ENCODE peak calls at places on chromosomes 16 and 17, in nine cellular contexts. One of them, this sample, is unnamed.

GRCh38 chr16:89600956-89601355 is 12.5 kb upstream of the DPEP1 start:
- DNase-seq in posterior cingulate gyrus: no peak
- DNase-seq in T-cell: no peak
- DNase-seq in stimulated activated CD4-positive, alpha-beta T cell treated with anti-CD3 and anti-CD28 coated beads, Interleukin-1b, Interleukin-23, amount 100 ng/mL, for 1 hour: no peak
- DNase-seq in NCI-H2081: no peak
- DNase-seq in HuH-7.5: no peak
- DNase-seq in activated T-helper 1 cell treated with anti-CD3 and anti-CD28 coated beads, Interleukin-12 subunit alpha, Interleukin-12 subunit beta, Interleukin-2, Interleukin-4 antibody, amounts not matched to agents 30 ng/mL and 10 ng/mL and 1 ng/mL, durations not matched to agents 14 hours and 24 hours and 36 hours: no peak
- DNase-seq in GM04503: no peak
- DNase-seq in naive thymus-derived CD4-positive, alpha-beta T cell: no peak
- DNase-seq in this sample: no peak

GRCh38 chr17:13557077-13557476 is 44.7 kb downstream of the HS3ST3A1 start:
- DNase-seq in NCI-H2081: no peak
- DNase-seq in posterior cingulate gyrus: no peak
- DNase-seq in stimulated activated CD4-positive, alpha-beta T cell treated with anti-CD3 and anti-CD28 coated beads, Interleukin-1b, Interleukin-23, amount 100 ng/mL, for 1 hour: no peak
- DNase-seq in HuH-7.5: no peak
- DNase-seq in T-cell: no peak
- DNase-seq in GM04503: no peak
- DNase-seq in activated T-helper 1 cell treated with anti-CD3 and anti-CD28 coated beads, Interleukin-12 subunit alpha, Interleukin-12 subunit beta, Interleukin-2, Interleukin-4 antibody, amounts not matched to agents 30 ng/mL and 10 ng/mL and 1 ng/mL, durations not matched to agents 14 hours and 24 hours and 36 hours: no peak
- DNase-seq in naive thymus-derived CD4-positive, alpha-beta T cell: no peak
- DNase-seq in this sample: no peak

GRCh38 chr16:10683160-10683559 is 11.6 kb downstream of the TEKT5 start:
- DNase-seq in naive thymus-derived CD4-positive, alpha-beta T cell: no peak
- DNase-seq in NCI-H2081: no peak
- DNase-seq in stimulated activated CD4-positive, alpha-beta T cell treated with anti-CD3 and anti-CD28 coated beads, Interleukin-1b, Interleukin-23, amount 100 ng/mL, for 1 hour: no peak
- DNase-seq in activated T-helper 1 cell treated with anti-CD3 and anti-CD28 coated beads, Interleukin-12 subunit alpha, Interleukin-12 subunit beta, Interleukin-2, Interleukin-4 antibody, amounts not matched to agents 30 ng/mL and 10 ng/mL and 1 ng/mL, durations not matched to agents 14 hours and 24 hours and 36 hours: no peak
- DNase-seq in HuH-7.5: no peak
- DNase-seq in posterior cingulate gyrus: no peak
- DNase-seq in GM04503: no peak
- DNase-seq in T-cell: no peak
- DNase-seq in this sample: no peak

GRCh38 chr17:7014995-7015586 is 2.7 kb downstream of the RNASEK start:
- DNase-seq in naive thymus-derived CD4-positive, alpha-beta T cell: peak
- DNase-seq in posterior cingulate gyrus: peak
- DNase-seq in HuH-7.5: peak
- DNase-seq in NCI-H2081: no peak
- DNase-seq in stimulated activated CD4-positive, alpha-beta T cell treated with anti-CD3 and anti-CD28 coated beads, Interleukin-1b, Interleukin-23, amount 100 ng/mL, for 1 hour: peak
- DNase-seq in GM04503: no peak
- DNase-seq in activated T-helper 1 cell treated with anti-CD3 and anti-CD28 coated beads, Interleukin-12 subunit alpha, Interleukin-12 subunit beta, Interleukin-2, Interleukin-4 antibody, amounts not matched to agents 30 ng/mL and 10 ng/mL and 1 ng/mL, durations not matched to agents 14 hours and 24 hours and 36 hours: peak
- DNase-seq in T-cell: peak
- DNase-seq in this sample: peak

GRCh38 chr17:78671607-78672404 is 94.6 kb upstream of the DNAH17 start:
- DNase-seq in T-cell: no peak
- DNase-seq in stimulated activated CD4-positive, alpha-beta T cell treated with anti-CD3 and anti-CD28 coated beads, Interleukin-1b, Interleukin-23, amount 100 ng/mL, for 1 hour: no peak
- DNase-seq in posterior cingulate gyrus: no peak
- DNase-seq in activated T-helper 1 cell treated with anti-CD3 and anti-CD28 coated beads, Interleukin-12 subunit alpha, Interleukin-12 subunit beta, Interleukin-2, Interleukin-4 antibody, amounts not matched to agents 30 ng/mL and 10 ng/mL and 1 ng/mL, durations not matched to agents 14 hours and 24 hours and 36 hours: no peak
- DNase-seq in naive thymus-derived CD4-positive, alpha-beta T cell: no peak
- DNase-seq in GM04503: no peak
- DNase-seq in NCI-H2081: no peak
- DNase-seq in HuH-7.5: no peak
- DNase-seq in this sample: no peak

GRCh38 chr16:66508261-66508913 is 41.5 kb downstream of the TK2 start:
- DNase-seq in activated T-helper 1 cell treated with anti-CD3 and anti-CD28 coated beads, Interleukin-12 subunit alpha, Interleukin-12 subunit beta, Interleukin-2, Interleukin-4 antibody, amounts not matched to agents 30 ng/mL and 10 ng/mL and 1 ng/mL, durations not matched to agents 14 hours and 24 hours and 36 hours: no peak
- DNase-seq in T-cell: no peak
- DNase-seq in posterior cingulate gyrus: no peak
- DNase-seq in stimulated activated CD4-positive, alpha-beta T cell treated with anti-CD3 and anti-CD28 coated beads, Interleukin-1b, Interleukin-23, amount 100 ng/mL, for 1 hour: no peak
- DNase-seq in HuH-7.5: no peak
- DNase-seq in GM04503: no peak
- DNase-seq in NCI-H2081: no peak
- DNase-seq in naive thymus-derived CD4-positive, alpha-beta T cell: no peak
- DNase-seq in this sample: no peak

GRCh38 chr16:14286381-14287230 is 215.5 kb downstream of the MRTFB start:
- DNase-seq in posterior cingulate gyrus: peak
- DNase-seq in HuH-7.5: no peak
- DNase-seq in activated T-helper 1 cell treated with anti-CD3 and anti-CD28 coated beads, Interleukin-12 subunit alpha, Interleukin-12 subunit beta, Interleukin-2, Interleukin-4 antibody, amounts not matched to agents 30 ng/mL and 10 ng/mL and 1 ng/mL, durations not matched to agents 14 hours and 24 hours and 36 hours: peak
- DNase-seq in GM04503: no peak
- DNase-seq in NCI-H2081: no peak
- DNase-seq in naive thymus-derived CD4-positive, alpha-beta T cell: peak
- DNase-seq in T-cell: peak
- DNase-seq in stimulated activated CD4-positive, alpha-beta T cell treated with anti-CD3 and anti-CD28 coated beads, Interleukin-1b, Interleukin-23, amount 100 ng/mL, for 1 hour: no peak
- DNase-seq in this sample: peak

GRCh38 chr17:28481081-28481571 is 7.7 kb downstream of the SLC13A2 start:
- DNase-seq in GM04503: no peak
- DNase-seq in posterior cingulate gyrus: no peak
- DNase-seq in naive thymus-derived CD4-positive, alpha-beta T cell: no peak
- DNase-seq in T-cell: no peak
- DNase-seq in NCI-H2081: no peak
- DNase-seq in activated T-helper 1 cell treated with anti-CD3 and anti-CD28 coated beads, Interleukin-12 subunit alpha, Interleukin-12 subunit beta, Interleukin-2, Interleukin-4 antibody, amounts not matched to agents 30 ng/mL and 10 ng/mL and 1 ng/mL, durations not matched to agents 14 hours and 24 hours and 36 hours: no peak
- DNase-seq in HuH-7.5: no peak
- DNase-seq in stimulated activated CD4-positive, alpha-beta T cell treated with anti-CD3 and anti-CD28 coated beads, Interleukin-1b, Interleukin-23, amount 100 ng/mL, for 1 hour: no peak
- DNase-seq in this sample: no peak

GRCh38 chr17:8253801-8254200 is 4.7 kb downstream of the PFAS start:
- DNase-seq in stimulated activated CD4-positive, alpha-beta T cell treated with anti-CD3 and anti-CD28 coated beads, Interleukin-1b, Interleukin-23, amount 100 ng/mL, for 1 hour: no peak
- DNase-seq in NCI-H2081: no peak
- DNase-seq in T-cell: no peak
- DNase-seq in GM04503: no peak
- DNase-seq in naive thymus-derived CD4-positive, alpha-beta T cell: no peak
- DNase-seq in HuH-7.5: no peak
- DNase-seq in activated T-helper 1 cell treated with anti-CD3 and anti-CD28 coated beads, Interleukin-12 subunit alpha, Interleukin-12 subunit beta, Interleukin-2, Interleukin-4 antibody, amounts not matched to agents 30 ng/mL and 10 ng/mL and 1 ng/mL, durations not matched to agents 14 hours and 24 hours and 36 hours: no peak
- DNase-seq in posterior cingulate gyrus: no peak
- DNase-seq in this sample: no peak

GRCh38 chr17:69870751-69871199 is 204.2 kb upstream of the KCNJ16 start:
- DNase-seq in posterior cingulate gyrus: no peak
- DNase-seq in HuH-7.5: no peak
- DNase-seq in GM04503: peak
- DNase-seq in T-cell: no peak
- DNase-seq in NCI-H2081: no peak
- DNase-seq in naive thymus-derived CD4-positive, alpha-beta T cell: no peak
- DNase-seq in stimulated activated CD4-positive, alpha-beta T cell treated with anti-CD3 and anti-CD28 coated beads, Interleukin-1b, Interleukin-23, amount 100 ng/mL, for 1 hour: no peak
- DNase-seq in activated T-helper 1 cell treated with anti-CD3 and anti-CD28 coated beads, Interleukin-12 subunit alpha, Interleukin-12 subunit beta, Interleukin-2, Interleukin-4 antibody, amounts not matched to agents 30 ng/mL and 10 ng/mL and 1 ng/mL, durations not matched to agents 14 hours and 24 hours and 36 hours: no peak
- DNase-seq in this sample: no peak

GRCh38 chr17:68011199-68011665 is 15.0 kb upstream of the C17orf58 start:
- DNase-seq in NCI-H2081: no peak
- DNase-seq in activated T-helper 1 cell treated with anti-CD3 and anti-CD28 coated beads, Interleukin-12 subunit alpha, Interleukin-12 subunit beta, Interleukin-2, Interleukin-4 antibody, amounts not matched to agents 30 ng/mL and 10 ng/mL and 1 ng/mL, durations not matched to agents 14 hours and 24 hours and 36 hours: peak
- DNase-seq in HuH-7.5: peak
- DNase-seq in stimulated activated CD4-positive, alpha-beta T cell treated with anti-CD3 and anti-CD28 coated beads, Interleukin-1b, Interleukin-23, amount 100 ng/mL, for 1 hour: peak
- DNase-seq in posterior cingulate gyrus: no peak
- DNase-seq in T-cell: peak
- DNase-seq in naive thymus-derived CD4-positive, alpha-beta T cell: peak
- DNase-seq in GM04503: no peak
- DNase-seq in this sample: peak

GRCh38 chr17:72318131-72318530 is 197.3 kb downstream of the SOX9 start:
- DNase-seq in GM04503: no peak
- DNase-seq in T-cell: no peak
- DNase-seq in activated T-helper 1 cell treated with anti-CD3 and anti-CD28 coated beads, Interleukin-12 subunit alpha, Interleukin-12 subunit beta, Interleukin-2, Interleukin-4 antibody, amounts not matched to agents 30 ng/mL and 10 ng/mL and 1 ng/mL, durations not matched to agents 14 hours and 24 hours and 36 hours: no peak
- DNase-seq in HuH-7.5: no peak
- DNase-seq in posterior cingulate gyrus: no peak
- DNase-seq in NCI-H2081: no peak
- DNase-seq in naive thymus-derived CD4-positive, alpha-beta T cell: no peak
- DNase-seq in stimulated activated CD4-positive, alpha-beta T cell treated with anti-CD3 and anti-CD28 coated beads, Interleukin-1b, Interleukin-23, amount 100 ng/mL, for 1 hour: no peak
- DNase-seq in this sample: no peak

GRCh38 chr17:6374761-6375312 is 60.1 kb downstream of the AIPL1 start:
- DNase-seq in naive thymus-derived CD4-positive, alpha-beta T cell: peak
- DNase-seq in HuH-7.5: no peak
- DNase-seq in NCI-H2081: no peak
- DNase-seq in T-cell: no peak
- DNase-seq in activated T-helper 1 cell treated with anti-CD3 and anti-CD28 coated beads, Interleukin-12 subunit alpha, Interleukin-12 subunit beta, Interleukin-2, Interleukin-4 antibody, amounts not matched to agents 30 ng/mL and 10 ng/mL and 1 ng/mL, durations not matched to agents 14 hours and 24 hours and 36 hours: no peak
- DNase-seq in GM04503: no peak
- DNase-seq in posterior cingulate gyrus: no peak
- DNase-seq in stimulated activated CD4-positive, alpha-beta T cell treated with anti-CD3 and anti-CD28 coated beads, Interleukin-1b, Interleukin-23, amount 100 ng/mL, for 1 hour: no peak
- DNase-seq in this sample: peak

GRCh38 chr16:1667916-1668315 is 10.2 kb upstream of the JPT2 start:
- DNase-seq in GM04503: no peak
- DNase-seq in T-cell: no peak
- DNase-seq in activated T-helper 1 cell treated with anti-CD3 and anti-CD28 coated beads, Interleukin-12 subunit alpha, Interleukin-12 subunit beta, Interleukin-2, Interleukin-4 antibody, amounts not matched to agents 30 ng/mL and 10 ng/mL and 1 ng/mL, durations not matched to agents 14 hours and 24 hours and 36 hours: no peak
- DNase-seq in NCI-H2081: no peak
- DNase-seq in HuH-7.5: no peak
- DNase-seq in stimulated activated CD4-positive, alpha-beta T cell treated with anti-CD3 and anti-CD28 coated beads, Interleukin-1b, Interleukin-23, amount 100 ng/mL, for 1 hour: no peak
- DNase-seq in posterior cingulate gyrus: peak
- DNase-seq in naive thymus-derived CD4-positive, alpha-beta T cell: no peak
- DNase-seq in this sample: no peak

GRCh38 chr17:18326039-18326438 is 10.9 kb downstream of the SMCR8 start:
- DNase-seq in HuH-7.5: no peak
- DNase-seq in stimulated activated CD4-positive, alpha-beta T cell treated with anti-CD3 and anti-CD28 coated beads, Interleukin-1b, Interleukin-23, amount 100 ng/mL, for 1 hour: no peak
- DNase-seq in NCI-H2081: no peak
- DNase-seq in naive thymus-derived CD4-positive, alpha-beta T cell: no peak
- DNase-seq in posterior cingulate gyrus: no peak
- DNase-seq in T-cell: no peak
- DNase-seq in activated T-helper 1 cell treated with anti-CD3 and anti-CD28 coated beads, Interleukin-12 subunit alpha, Interleukin-12 subunit beta, Interleukin-2, Interleukin-4 antibody, amounts not matched to agents 30 ng/mL and 10 ng/mL and 1 ng/mL, durations not matched to agents 14 hours and 24 hours and 36 hours: no peak
- DNase-seq in GM04503: no peak
- DNase-seq in this sample: no peak

GRCh38 chr16:14465799-14466198 is 164.3 kb downstream of the PARN start:
- DNase-seq in activated T-helper 1 cell treated with anti-CD3 and anti-CD28 coated beads, Interleukin-12 subunit alpha, Interleukin-12 subunit beta, Interleukin-2, Interleukin-4 antibody, amounts not matched to agents 30 ng/mL and 10 ng/mL and 1 ng/mL, durations not matched to agents 14 hours and 24 hours and 36 hours: no peak
- DNase-seq in naive thymus-derived CD4-positive, alpha-beta T cell: no peak
- DNase-seq in stimulated activated CD4-positive, alpha-beta T cell treated with anti-CD3 and anti-CD28 coated beads, Interleukin-1b, Interleukin-23, amount 100 ng/mL, for 1 hour: no peak
- DNase-seq in HuH-7.5: no peak
- DNase-seq in posterior cingulate gyrus: no peak
- DNase-seq in GM04503: no peak
- DNase-seq in T-cell: no peak
- DNase-seq in NCI-H2081: no peak
- DNase-seq in this sample: no peak

GRCh38 chr16:31351937-31352315 is 3.0 kb upstream of the ITGAX start:
- DNase-seq in NCI-H2081: no peak
- DNase-seq in T-cell: no peak
- DNase-seq in activated T-helper 1 cell treated with anti-CD3 and anti-CD28 coated beads, Interleukin-12 subunit alpha, Interleukin-12 subunit beta, Interleukin-2, Interleukin-4 antibody, amounts not matched to agents 30 ng/mL and 10 ng/mL and 1 ng/mL, durations not matched to agents 14 hours and 24 hours and 36 hours: no peak
- DNase-seq in HuH-7.5: no peak
- DNase-seq in GM04503: no peak
- DNase-seq in posterior cingulate gyrus: no peak
- DNase-seq in stimulated activated CD4-positive, alpha-beta T cell treated with anti-CD3 and anti-CD28 coated beads, Interleukin-1b, Interleukin-23, amount 100 ng/mL, for 1 hour: no peak
- DNase-seq in naive thymus-derived CD4-positive, alpha-beta T cell: no peak
- DNase-seq in this sample: peak

GRCh38 chr17:49353607-49354006 is 8.4 kb downstream of the ZNF652 start:
- DNase-seq in T-cell: no peak
- DNase-seq in HuH-7.5: no peak
- DNase-seq in posterior cingulate gyrus: no peak
- DNase-seq in activated T-helper 1 cell treated with anti-CD3 and anti-CD28 coated beads, Interleukin-12 subunit alpha, Interleukin-12 subunit beta, Interleukin-2, Interleukin-4 antibody, amounts not matched to agents 30 ng/mL and 10 ng/mL and 1 ng/mL, durations not matched to agents 14 hours and 24 hours and 36 hours: no peak
- DNase-seq in stimulated activated CD4-positive, alpha-beta T cell treated with anti-CD3 and anti-CD28 coated beads, Interleukin-1b, Interleukin-23, amount 100 ng/mL, for 1 hour: no peak
- DNase-seq in NCI-H2081: no peak
- DNase-seq in GM04503: no peak
- DNase-seq in naive thymus-derived CD4-positive, alpha-beta T cell: no peak
- DNase-seq in this sample: no peak

GRCh38 chr17:43021739-43022512 is at the start of gene VAT1:
- DNase-seq in HuH-7.5: peak
- DNase-seq in T-cell: peak
- DNase-seq in stimulated activated CD4-positive, alpha-beta T cell treated with anti-CD3 and anti-CD28 coated beads, Interleukin-1b, Interleukin-23, amount 100 ng/mL, for 1 hour: no peak
- DNase-seq in naive thymus-derived CD4-positive, alpha-beta T cell: peak
- DNase-seq in GM04503: no peak
- DNase-seq in activated T-helper 1 cell treated with anti-CD3 and anti-CD28 coated beads, Interleukin-12 subunit alpha, Interleukin-12 subunit beta, Interleukin-2, Interleukin-4 antibody, amounts not matched to agents 30 ng/mL and 10 ng/mL and 1 ng/mL, durations not matched to agents 14 hours and 24 hours and 36 hours: peak
- DNase-seq in NCI-H2081: peak
- DNase-seq in posterior cingulate gyrus: peak
- DNase-seq in this sample: peak

GRCh38 chr17:68085751-68086445 is 50.4 kb downstream of the KPNA2 start:
- DNase-seq in naive thymus-derived CD4-positive, alpha-beta T cell: no peak
- DNase-seq in posterior cingulate gyrus: no peak
- DNase-seq in T-cell: no peak
- DNase-seq in NCI-H2081: no peak
- DNase-seq in HuH-7.5: no peak
- DNase-seq in GM04503: no peak
- DNase-seq in stimulated activated CD4-positive, alpha-beta T cell treated with anti-CD3 and anti-CD28 coated beads, Interleukin-1b, Interleukin-23, amount 100 ng/mL, for 1 hour: no peak
- DNase-seq in activated T-helper 1 cell treated with anti-CD3 and anti-CD28 coated beads, Interleukin-12 subunit alpha, Interleukin-12 subunit beta, Interleukin-2, Interleukin-4 antibody, amounts not matched to agents 30 ng/mL and 10 ng/mL and 1 ng/mL, durations not matched to agents 14 hours and 24 hours and 36 hours: no peak
- DNase-seq in this sample: peak

GRCh38 chr16:56970934-56971767 is 9.4 kb downstream of the CETP start:
- DNase-seq in posterior cingulate gyrus: no peak
- DNase-seq in NCI-H2081: no peak
- DNase-seq in stimulated activated CD4-positive, alpha-beta T cell treated with anti-CD3 and anti-CD28 coated beads, Interleukin-1b, Interleukin-23, amount 100 ng/mL, for 1 hour: no peak
- DNase-seq in naive thymus-derived CD4-positive, alpha-beta T cell: no peak
- DNase-seq in GM04503: no peak
- DNase-seq in T-cell: no peak
- DNase-seq in HuH-7.5: no peak
- DNase-seq in activated T-helper 1 cell treated with anti-CD3 and anti-CD28 coated beads, Interleukin-12 subunit alpha, Interleukin-12 subunit beta, Interleukin-2, Interleukin-4 antibody, amounts not matched to agents 30 ng/mL and 10 ng/mL and 1 ng/mL, durations not matched to agents 14 hours and 24 hours and 36 hours: no peak
- DNase-seq in this sample: no peak

GRCh38 chr17:37068266-37068665 is 119.5 kb downstream of the AATF start:
- DNase-seq in NCI-H2081: no peak
- DNase-seq in HuH-7.5: no peak
- DNase-seq in T-cell: no peak
- DNase-seq in activated T-helper 1 cell treated with anti-CD3 and anti-CD28 coated beads, Interleukin-12 subunit alpha, Interleukin-12 subunit beta, Interleukin-2, Interleukin-4 antibody, amounts not matched to agents 30 ng/mL and 10 ng/mL and 1 ng/mL, durations not matched to agents 14 hours and 24 hours and 36 hours: no peak
- DNase-seq in posterior cingulate gyrus: no peak
- DNase-seq in GM04503: no peak
- DNase-seq in naive thymus-derived CD4-positive, alpha-beta T cell: no peak
- DNase-seq in stimulated activated CD4-positive, alpha-beta T cell treated with anti-CD3 and anti-CD28 coated beads, Interleukin-1b, Interleukin-23, amount 100 ng/mL, for 1 hour: no peak
- DNase-seq in this sample: no peak